ENCODE peak calls at places on chromosomes 16 and 17, in four cellular contexts. W is fibroblast of lung; V is tibial artery; A is CD8-positive, alpha-beta memory T cell. S is an unnamed sample.

GRCh38 chr16:86080131-86080875 is 181.3 kb downstream of the IRF8 start:
- DNase-seq in W (no peak), V (no peak), A (no peak), S (no peak)

GRCh38 chr17:77723909-77724875 is 234.3 kb upstream of the TNRC6C start:
- DNase-seq in W (no peak), V (no peak), A (no peak), S (no peak)

GRCh38 chr17:42055003-42055402 is 4.6 kb upstream of the C17orf113 start:
- DNase-seq in W (no peak), V (no peak), A (no peak), S (no peak)

GRCh38 chr17:26809033-26809432 is 484.9 kb upstream of the WSB1 start:
- DNase-seq in W (peak; percentile 11), V (no peak), A (no peak), S (no peak)

GRCh38 chr16:4266372-4266771 is 6.5 kb downstream of the TFAP4 start:
- DNase-seq in W (no peak), V (no peak), A (no peak), S (no peak)

GRCh38 chr16:53504665-53505064 is 1.7 kb upstream of the AKTIP start:
- DNase-seq in W (peak; percentile 59), V (no peak), A (peak; percentile 17), S (peak; percentile 89)

GRCh38 chr16:49466881-49467280 is 93.3 kb downstream of the C16orf78 start:
- DNase-seq in W (no peak), V (no peak), A (no peak), S (no peak)

GRCh38 chr17:63841350-63842172 is 924 bp downstream of the SMARCD2 start:
- DNase-seq in W (peak; percentile 32), V (peak; percentile 72), A (no peak), S (peak; percentile 33)

GRCh38 chr17:42623732-42624596 is 14.5 kb downstream of the TUBG1 start:
- DNase-seq in W (peak; percentile 80), V (no peak), A (no peak), S (no peak)

GRCh38 chr17:54864636-54865420 is 35.8 kb upstream of the TOM1L1 start:
- DNase-seq in W (no peak), V (no peak), A (no peak), S (no peak)

GRCh38 chr16:4578961-4579530 is 22.9 kb downstream of the C16orf96 start:
- DNase-seq in W (no peak), V (no peak), A (no peak), S (no peak)

GRCh38 chr17:1515640-1516402 is 591 bp downstream of the INPP5K start:
- DNase-seq in W (peak; percentile 79), V (peak; percentile 68), A (peak; percentile 54), S (peak; percentile 78)

GRCh38 chr16:88759245-88759975 is 25.6 kb downstream of the PIEZO1 start:
- DNase-seq in W (peak; percentile 28), V (no peak), A (no peak), S (no peak)

GRCh38 chr17:15409721-15410247 is 57.6 kb downstream of the CDRT4 start:
- DNase-seq in W (peak; percentile 99), V (peak; percentile 67), A (no peak), S (peak; percentile 85)

GRCh38 chr17:59972778-59973177 is 8.2 kb upstream of the RNFT1 start:
- DNase-seq in W (peak; percentile 5), V (no peak), A (no peak), S (peak; percentile 12)

GRCh38 chr17:57948555-57949420 is 6.4 kb downstream of the CUEDC1 start:
- DNase-seq in W (peak; percentile 98), V (no peak), A (no peak), S (peak; percentile 66)

GRCh38 chr17:74749262-74750038 is 1.0 kb downstream of the NHERF1 start:
- DNase-seq in W (peak; percentile 27), V (no peak), A (no peak), S (no peak)

GRCh38 chr16:84689126-84689525 is 10.7 kb upstream of the USP10 start:
- DNase-seq in W (peak; percentile 95), V (no peak), A (no peak), S (peak; percentile 89)

GRCh38 chr17:57407287-57408063 is 151.2 kb downstream of the MSI2 start:
- DNase-seq in W (peak; percentile 31), V (no peak), A (no peak), S (no peak)

GRCh38 chr17:68057531-68057952 is 22.0 kb downstream of the KPNA2 start:
- DNase-seq in W (no peak), V (no peak), A (peak; percentile 43), S (peak; percentile 58)

GRCh38 chr16:6643083-6643686 is 689.5 kb upstream of the RBFOX1 start:
- DNase-seq in W (peak; percentile 35), V (peak; percentile 55), A (peak; percentile 21), S (peak; percentile 69)

GRCh38 chr17:72282439-72283029 is 161.7 kb downstream of the SOX9 start:
- DNase-seq in W (no peak), V (no peak), A (no peak), S (no peak)

GRCh38 chr17:48628641-48629410 is 2.7 kb upstream of the HOXB9 start:
- DNase-seq in W (no peak), V (no peak), A (no peak), S (no peak)

GRCh38 chr16:31701734-31702133 is 171.9 kb upstream of the ZNF267 start:
- DNase-seq in W (no peak), V (no peak), A (no peak), S (no peak)

GRCh38 chr16:46658925-46659324 is 30.1 kb downstream of the VPS35 start:
- DNase-seq in W (no peak), V (peak; percentile 51), A (no peak), S (no peak)

GRCh38 chr16:50559804-50560514 is 11.8 kb downstream of the NKD1 start:
- DNase-seq in W (no peak), V (no peak), A (no peak), S (no peak)

GRCh38 chr17:44220211-44221071 is 966 bp upstream of the UBTF start:
- DNase-seq in W (peak; percentile 57), V (peak; percentile 33), A (peak; percentile 73), S (no peak)

GRCh38 chr16:84031556-84031955 is 11.0 kb downstream of the SLC38A8 start:
- DNase-seq in W (no peak), V (no peak), A (no peak), S (no peak)

GRCh38 chr17:16439303-16439791 is 24.0 kb downstream of the TRPV2 start:
- DNase-seq in W (peak; percentile 47), V (no peak), A (no peak), S (no peak)

GRCh38 chr17:72743037-72743467 is 349.4 kb downstream of the SLC39A11 start:
- DNase-seq in W (no peak), V (no peak), A (no peak), S (no peak)

GRCh38 chr16:58492735-58493134 is 7.2 kb upstream of the NDRG4 start:
- DNase-seq in W (no peak), V (no peak), A (no peak), S (no peak)

GRCh38 chr17:2179615-2180295 is 123.8 kb downstream of the SMG6 start:
- DNase-seq in W (peak; percentile 96), V (peak; percentile 91), A (no peak), S (peak; percentile 97)

GRCh38 chr17:28532063-28532960 is 20.1 kb downstream of the UNC119 start:
- DNase-seq in W (no peak), V (no peak), A (no peak), S (no peak)

GRCh38 chr17:56861899-56862298 is 27.9 kb downstream of the DGKE start:
- DNase-seq in W (no peak), V (no peak), A (no peak), S (no peak)

GRCh38 chr16:84378099-84378498 is 9.8 kb downstream of the ATP2C2 start:
- DNase-seq in W (no peak), V (no peak), A (no peak), S (no peak)

GRCh38 chr16:56628486-56629035 is 3.0 kb downstream of the MT1E start:
- DNase-seq in W (no peak), V (no peak), A (no peak), S (no peak)
- H3K27ac ChIP-seq in W (no peak overlapping the region), V (peak overlapping the region; percentile 50), A (no peak overlapping the region), S (no peak overlapping the region)

GRCh38 chr16:87080571-87081167 is 236.5 kb downstream of the C16orf95 start:
- DNase-seq in W (no peak), V (no peak), A (no peak), S (no peak)

GRCh38 chr16:87086575-87086974 is 230.6 kb downstream of the C16orf95 start:
- DNase-seq in W (peak; percentile 81), V (no peak), A (no peak), S (peak; percentile 56)

GRCh38 chr16:87086156-87086555 is 231.0 kb downstream of the C16orf95 start:
- DNase-seq in W (peak; percentile 89), V (no peak), A (no peak), S (peak; percentile 73)

DNA sequence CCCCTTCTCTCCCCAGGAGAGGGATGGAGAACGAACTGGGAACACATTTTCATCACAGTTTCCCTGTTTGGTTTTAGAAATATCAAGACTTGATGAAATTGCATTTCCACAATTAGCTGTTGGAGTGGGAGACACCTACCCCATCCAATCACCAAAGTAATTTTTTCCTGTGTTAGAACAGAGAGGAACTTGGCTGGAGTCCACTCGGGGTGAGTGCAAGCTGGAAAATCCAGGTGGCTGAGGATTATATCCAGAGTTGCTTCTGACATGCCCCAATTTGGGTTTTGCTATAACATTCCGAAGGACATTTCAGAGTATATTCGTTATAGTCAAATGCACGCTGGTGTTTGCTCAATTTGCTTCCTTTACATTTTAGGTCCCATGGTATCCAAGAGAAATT is 231.8 kb downstream of the C16orf95 start:
- DNase-seq in W (no peak), V (no peak), A (no peak), S (no peak)
- H3K27ac ChIP-seq in W (no peak overlapping the region), V (no peak overlapping the region), A (no peak overlapping the region), S (no peak overlapping the region)

GRCh38 chr17:75844530-75845057 is 390 bp upstream of the UNC13D start:
- DNase-seq in W (no peak), V (no peak), A (no peak), S (no peak)

GRCh38 chr17:75845058-75845711 is 981 bp upstream of the UNC13D start:
- DNase-seq in W (peak; percentile 56), V (peak; percentile 85), A (peak; percentile 40), S (peak; percentile 66)

GRCh38 chr17:75846701-75847594 is 2.7 kb upstream of the UNC13D start:
- DNase-seq in W (no peak), V (no peak), A (no peak), S (no peak)

GRCh38 chr17:75847595-75848522 is 3.7 kb upstream of the UNC13D start:
- DNase-seq in W (no peak), V (no peak), A (no peak), S (no peak)

DNA sequence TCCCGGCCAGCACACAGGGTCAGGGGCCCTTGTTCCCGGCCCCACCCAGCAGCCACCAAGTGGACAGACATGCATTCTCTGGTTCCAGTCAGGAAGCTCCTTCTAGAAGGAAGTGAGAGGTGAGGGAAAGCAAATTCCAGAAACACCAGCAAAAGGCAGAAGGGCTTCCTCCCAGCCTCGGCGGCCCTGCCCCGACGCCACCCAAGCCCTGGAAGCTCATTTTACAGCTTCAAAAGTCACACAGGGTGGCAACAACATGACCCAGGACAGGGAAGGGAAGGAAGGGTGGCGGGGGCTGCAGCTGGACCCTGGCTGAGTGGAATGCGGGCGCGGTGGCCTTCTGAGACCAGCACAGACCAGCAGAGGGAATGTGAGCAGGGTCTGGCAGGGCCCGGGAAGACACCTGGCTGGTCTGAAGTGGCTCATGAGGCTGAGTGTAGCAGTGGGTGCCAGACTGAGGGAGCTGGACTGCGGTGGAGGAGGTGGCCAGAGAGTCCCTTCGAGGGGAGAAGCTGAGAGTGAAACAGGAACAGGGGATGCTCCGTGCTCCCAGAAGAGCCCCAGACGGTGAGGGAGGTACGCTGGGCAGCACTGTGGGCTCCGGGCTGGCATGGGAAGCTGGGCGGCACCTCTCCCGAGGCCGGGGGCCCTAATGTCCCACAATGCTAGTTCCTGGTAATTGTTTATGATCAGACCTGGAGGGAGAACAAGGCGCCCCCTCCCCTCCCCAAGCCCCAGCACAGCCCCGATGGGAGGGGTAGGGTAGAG is 1.9 kb upstream of the UNC13D start:
- DNase-seq in W (no peak), V (no peak), A (no peak), S (no peak)
- H3K27ac ChIP-seq in W (no peak overlapping the region), V (peak overlapping the region; percentile 86), A (peak overlapping the region; percentile 89), S (no peak overlapping the region)

GRCh38 chr16:75249441-75249840 is 2.0 kb downstream of the BCAR1 start:
- DNase-seq in W (no peak), V (no peak), A (no peak), S (no peak)
- H3K27ac ChIP-seq in W (peak overlapping the region; percentile 97), V (peak overlapping the region; percentile 93), A (no peak overlapping the region), S (peak overlapping the region; percentile 98)